ENCODE peak calls at places on chromosomes 2 and 18, in four cellular contexts. One of them, this sample, is unnamed.
A peak's percentile ranks its signal among the peaks of the same experiment; 100 is the strongest.

GRCh38 chr18:77422974-77423373 is 173.3 kb downstream of the GALR1 start:
- DNase-seq in fibroblast of lung: no peak
- DNase-seq in mammary epithelial cell: no peak
- DNase-seq in H1: no peak
- DNase-seq in this sample: no peak

GRCh38 chr2:241857041-241857541 is 1.6 kb downstream of the PDCD1 start:
- DNase-seq in fibroblast of lung: no peak
- DNase-seq in mammary epithelial cell: no peak
- DNase-seq in H1: no peak
- DNase-seq in this sample: no peak

GRCh38 chr2:200252661-200253067 is 53.8 kb upstream of the SPATS2L start:
- DNase-seq in fibroblast of lung: peak; percentile 60
- DNase-seq in mammary epithelial cell: peak; percentile 30
- DNase-seq in H1: no peak
- DNase-seq in this sample: peak; percentile 4

GRCh38 chr2:237473474-237474453 is 13.3 kb upstream of the MLPH start:
- DNase-seq in fibroblast of lung: peak; percentile 90
- DNase-seq in mammary epithelial cell: peak; percentile 68
- DNase-seq in H1: no peak
- DNase-seq in this sample: no peak

GRCh38 chr2:175363719-175364118 is 182.2 kb upstream of the ATP5MC3 start:
- DNase-seq in fibroblast of lung: no peak
- DNase-seq in mammary epithelial cell: no peak
- DNase-seq in H1: no peak
- DNase-seq in this sample: no peak

GRCh38 chr2:3479430-3480320 is 39.7 kb downstream of the ADI1 start:
- DNase-seq in fibroblast of lung: no peak
- DNase-seq in mammary epithelial cell: no peak
- DNase-seq in H1: no peak
- DNase-seq in this sample: no peak

GRCh38 chr18:74980669-74981068 is 228.3 kb downstream of the PTGR3 start:
- DNase-seq in fibroblast of lung: no peak
- DNase-seq in mammary epithelial cell: no peak
- DNase-seq in H1: no peak
- DNase-seq in this sample: no peak

GRCh38 chr2:233603520-233603919 is 13.9 kb upstream of the UGT1A8 start:
- DNase-seq in fibroblast of lung: no peak
- DNase-seq in mammary epithelial cell: no peak
- DNase-seq in H1: no peak
- DNase-seq in this sample: no peak

GRCh38 chr2:146523218-146523617 is 1321.6 kb upstream of the ACVR2A start:
- DNase-seq in fibroblast of lung: peak; percentile 7
- DNase-seq in mammary epithelial cell: no peak
- DNase-seq in H1: no peak
- DNase-seq in this sample: peak; percentile 16

GRCh38 chr2:11157731-11158130 is 2.5 kb downstream of the SLC66A3 start:
- DNase-seq in fibroblast of lung: no peak
- DNase-seq in mammary epithelial cell: no peak
- DNase-seq in H1: no peak
- DNase-seq in this sample: no peak

GRCh38 chr2:218266316-218266979 is 3.5 kb downstream of the AAMP start:
- DNase-seq in fibroblast of lung: no peak
- DNase-seq in mammary epithelial cell: no peak
- DNase-seq in H1: no peak
- DNase-seq in this sample: no peak

GRCh38 chr2:47530105-47530504 is 127.1 kb downstream of the MSH2 start:
- DNase-seq in fibroblast of lung: no peak
- DNase-seq in mammary epithelial cell: no peak
- DNase-seq in H1: no peak
- DNase-seq in this sample: no peak

GRCh38 chr2:23287250-23287704 is 97.7 kb upstream of the KLHL29 start:
- DNase-seq in fibroblast of lung: peak; percentile 69
- DNase-seq in mammary epithelial cell: peak; percentile 39
- DNase-seq in H1: no peak
- DNase-seq in this sample: no peak

GRCh38 chr2:183037281-183037659 is 987 bp downstream of the NCKAP1 start:
- DNase-seq in fibroblast of lung: peak; percentile 42
- DNase-seq in mammary epithelial cell: peak; percentile 63
- DNase-seq in H1: no peak
- DNase-seq in this sample: peak; percentile 69

GRCh38 chr2:189685540-189686229 is 11.2 kb downstream of the ANKAR start:
- DNase-seq in fibroblast of lung: peak; percentile 71
- DNase-seq in mammary epithelial cell: peak; percentile 53
- DNase-seq in H1: no peak
- DNase-seq in this sample: peak; percentile 59

GRCh38 chr2:102335871-102336366 is 19.7 kb upstream of the IL18R1 start:
- DNase-seq in fibroblast of lung: no peak
- DNase-seq in mammary epithelial cell: no peak
- DNase-seq in H1: no peak
- DNase-seq in this sample: peak; percentile 91

GRCh38 chr18:13273800-13274199 is 55.2 kb downstream of the LDLRAD4 start:
- DNase-seq in fibroblast of lung: no peak
- DNase-seq in mammary epithelial cell: no peak
- DNase-seq in H1: no peak
- DNase-seq in this sample: no peak

GRCh38 chr18:35345460-35345921 is 1.3 kb upstream of the ZNF24 start:
- DNase-seq in fibroblast of lung: no peak
- DNase-seq in mammary epithelial cell: no peak
- DNase-seq in H1: no peak
- DNase-seq in this sample: peak; percentile 6

GRCh38 chr2:44009136-44009744 is 13.5 kb upstream of the LRPPRC start:
- DNase-seq in fibroblast of lung: no peak
- DNase-seq in mammary epithelial cell: no peak
- DNase-seq in H1: no peak
- DNase-seq in this sample: no peak

GRCh38 chr2:143521404-143521803 is 392.2 kb downstream of the ARHGAP15 start:
- DNase-seq in fibroblast of lung: no peak
- DNase-seq in mammary epithelial cell: no peak
- DNase-seq in H1: no peak
- DNase-seq in this sample: no peak

GRCh38 chr18:12409466-12409865 is 1.7 kb downstream of the PRELID3A start:
- DNase-seq in fibroblast of lung: peak; percentile 66
- DNase-seq in mammary epithelial cell: no peak
- DNase-seq in H1: no peak
- DNase-seq in this sample: no peak

GRCh38 chr18:50008306-50008705 is 186.6 kb downstream of the MYO5B start:
- DNase-seq in fibroblast of lung: no peak
- DNase-seq in mammary epithelial cell: peak; percentile 37
- DNase-seq in H1: no peak
- DNase-seq in this sample: no peak

GRCh38 chr2:10038716-10039115 is 4.6 kb upstream of the KLF11 start:
- DNase-seq in fibroblast of lung: no peak
- DNase-seq in mammary epithelial cell: no peak
- DNase-seq in H1: no peak
- DNase-seq in this sample: no peak
- TF ChIP-seq EZH2 in fibroblast of lung: no peak
- TF ChIP-seq EZH2 in mammary epithelial cell: no peak
- TF ChIP-seq EZH2 in H1: no peak
- TF ChIP-seq EZH2 in this sample: no peak

GRCh38 chr18:63318882-63319382 is 637 bp downstream of the BCL2 start:
- DNase-seq in fibroblast of lung: no peak
- DNase-seq in mammary epithelial cell: no peak
- DNase-seq in H1: no peak
- DNase-seq in this sample: peak; percentile 31
- TF ChIP-seq EZH2 in fibroblast of lung: no peak
- TF ChIP-seq EZH2 in mammary epithelial cell: no peak
- TF ChIP-seq EZH2 in H1: no peak
- TF ChIP-seq EZH2 in this sample: no peak

DNA sequence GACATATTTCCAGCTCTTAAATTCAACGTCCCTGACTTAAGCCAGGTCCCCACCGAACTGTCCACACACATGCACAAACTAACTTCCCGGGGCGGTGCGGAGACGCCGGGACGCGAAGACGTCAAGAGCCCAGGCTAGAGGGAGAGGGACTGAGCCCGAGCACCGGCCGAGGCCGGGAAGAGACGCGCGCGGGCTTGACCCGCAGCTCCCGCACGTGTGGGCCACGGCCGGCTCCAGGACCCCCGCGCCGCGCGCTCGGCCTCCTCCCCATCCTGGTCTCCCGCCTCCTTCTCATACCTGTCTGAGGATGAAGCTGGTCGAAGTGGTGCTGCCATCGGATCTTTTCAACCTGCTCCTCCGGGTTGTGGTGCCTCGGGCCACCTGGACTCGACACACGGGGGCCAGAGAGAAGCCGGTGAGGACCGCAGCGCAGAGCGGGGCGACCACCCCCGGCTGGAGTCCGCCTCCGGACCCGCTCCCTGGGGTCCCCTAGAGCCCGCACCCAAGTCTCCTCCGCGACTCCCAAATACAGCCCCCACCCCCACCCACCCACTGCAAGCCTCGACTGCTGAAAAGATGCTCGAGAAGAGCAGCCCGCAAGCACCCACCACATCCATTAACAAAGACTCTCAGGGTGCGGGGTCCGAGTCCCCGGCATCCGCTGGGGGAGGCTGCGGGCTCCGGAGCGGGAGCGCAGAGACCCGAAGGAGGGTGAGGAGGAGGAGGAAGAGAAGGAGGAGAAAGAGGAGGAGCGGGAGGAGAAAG is 629 bp downstream of the CACNB4 start:
- DNase-seq in fibroblast of lung: no peak
- DNase-seq in mammary epithelial cell: peak; percentile 6
- DNase-seq in H1: no peak
- DNase-seq in this sample: no peak
- TF ChIP-seq EZH2 in fibroblast of lung: no peak
- TF ChIP-seq EZH2 in mammary epithelial cell: peak; percentile 3
- TF ChIP-seq EZH2 in H1: peak; percentile 81
- TF ChIP-seq EZH2 in this sample: peak; percentile 84

GRCh38 chr2:98935111-98935770 is 784 bp downstream of the CRACDL start:
- DNase-seq in fibroblast of lung: no peak
- DNase-seq in mammary epithelial cell: peak; percentile 16
- DNase-seq in H1: no peak
- DNase-seq in this sample: peak; percentile 27
- TF ChIP-seq EZH2 in fibroblast of lung: peak; percentile 65
- TF ChIP-seq EZH2 in mammary epithelial cell: no peak
- TF ChIP-seq EZH2 in H1: peak; percentile 65
- TF ChIP-seq EZH2 in this sample: no peak